ENCODE peak calls at places on chromosomes 5 and 9, in seven cellular contexts. One of them, this sample, is unnamed.

GRCh38 chr5:171813813-171814212 is 28.2 kb downstream of the SMIM23 start:
- DNase-seq in GM12878: no peak
- DNase-seq in IMR-90: no peak
- DNase-seq in H1: no peak
- DNase-seq in HepG2: no peak
- DNase-seq in K562: no peak
- DNase-seq in HCT116: no peak
- DNase-seq in this sample: no peak

GRCh38 chr5:139838381-139839197 is 43.0 kb downstream of the PSD2 start:
- DNase-seq in GM12878: no peak
- DNase-seq in IMR-90: no peak
- DNase-seq in H1: no peak
- DNase-seq in HepG2: no peak
- DNase-seq in K562: no peak
- DNase-seq in HCT116: no peak
- DNase-seq in this sample: no peak

GRCh38 chr5:171314728-171315385 is 5.8 kb downstream of the TLX3 start:
- DNase-seq in GM12878: no peak
- DNase-seq in IMR-90: no peak
- DNase-seq in H1: no peak
- DNase-seq in HepG2: no peak
- DNase-seq in K562: no peak
- DNase-seq in HCT116: no peak
- DNase-seq in this sample: no peak

GRCh38 chr9:136675477-136676296 is 11.6 kb downstream of the AGPAT2 start:
- DNase-seq in GM12878: no peak
- DNase-seq in IMR-90: no peak
- DNase-seq in H1: no peak
- DNase-seq in HepG2: no peak
- DNase-seq in K562: no peak
- DNase-seq in HCT116: no peak
- DNase-seq in this sample: no peak

GRCh38 chr9:112352209-112352608 is 18.8 kb upstream of the PTBP3 start:
- DNase-seq in GM12878: no peak
- DNase-seq in IMR-90: no peak
- DNase-seq in H1: no peak
- DNase-seq in HepG2: no peak
- DNase-seq in K562: no peak
- DNase-seq in HCT116: no peak
- DNase-seq in this sample: no peak

GRCh38 chr9:37390759-37391158 is 31.7 kb upstream of the GRHPR start:
- DNase-seq in GM12878: peak
- DNase-seq in IMR-90: no peak
- DNase-seq in H1: peak
- DNase-seq in HepG2: peak
- DNase-seq in K562: peak
- DNase-seq in HCT116: peak
- DNase-seq in this sample: no peak

GRCh38 chr5:40606077-40606765 is 73.5 kb upstream of the PTGER4 start:
- DNase-seq in GM12878: no peak
- DNase-seq in IMR-90: no peak
- DNase-seq in H1: no peak
- DNase-seq in HepG2: no peak
- DNase-seq in K562: no peak
- DNase-seq in HCT116: no peak
- DNase-seq in this sample: no peak

GRCh38 chr9:136728548-136729123 is 14.1 kb downstream of the LCN10 start:
- DNase-seq in GM12878: no peak
- DNase-seq in IMR-90: peak
- DNase-seq in H1: no peak
- DNase-seq in HepG2: no peak
- DNase-seq in K562: peak
- DNase-seq in HCT116: no peak
- DNase-seq in this sample: no peak

GRCh38 chr9:97804059-97804365 is 49.0 kb upstream of the FOXE1 start:
- DNase-seq in GM12878: no peak
- DNase-seq in IMR-90: no peak
- DNase-seq in H1: no peak
- DNase-seq in HepG2: no peak
- DNase-seq in K562: no peak
- DNase-seq in HCT116: no peak
- DNase-seq in this sample: no peak

GRCh38 chr9:97803167-97804058 is 49.6 kb upstream of the FOXE1 start:
- DNase-seq in GM12878: no peak
- DNase-seq in IMR-90: peak
- DNase-seq in H1: no peak
- DNase-seq in HepG2: peak
- DNase-seq in K562: peak
- DNase-seq in HCT116: peak
- DNase-seq in this sample: peak

GRCh38 chr9:97806721-97807120 is 46.3 kb upstream of the FOXE1 start:
- DNase-seq in GM12878: no peak
- DNase-seq in IMR-90: no peak
- DNase-seq in H1: no peak
- DNase-seq in HepG2: no peak
- DNase-seq in K562: no peak
- DNase-seq in HCT116: no peak
- DNase-seq in this sample: no peak

GRCh38 chr9:97801180-97801579 is 51.8 kb upstream of the FOXE1 start:
- DNase-seq in GM12878: no peak
- DNase-seq in IMR-90: no peak
- DNase-seq in H1: no peak
- DNase-seq in HepG2: no peak
- DNase-seq in K562: no peak
- DNase-seq in HCT116: no peak
- DNase-seq in this sample: no peak

DNA sequence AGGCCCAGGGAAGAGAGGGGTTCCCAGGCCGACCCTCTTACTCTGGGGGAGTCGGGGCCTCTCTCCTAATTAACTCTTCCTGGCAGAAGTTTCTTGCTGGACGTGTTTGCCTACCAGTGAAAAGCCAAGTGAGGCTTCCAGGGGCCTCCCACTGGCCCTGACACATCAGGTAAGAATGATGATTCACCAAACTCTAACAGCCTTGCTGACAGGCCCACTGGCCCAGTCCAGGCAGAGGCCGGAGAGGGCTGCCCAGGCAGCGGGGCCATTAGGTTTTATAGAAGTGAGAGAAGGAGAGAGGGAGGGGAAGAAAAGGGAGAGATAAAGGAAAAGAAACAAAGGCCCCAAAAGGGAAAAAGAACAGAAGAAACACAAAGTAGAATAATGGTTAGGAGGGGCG is 50.8 kb upstream of the FOXE1 start:
- DNase-seq in GM12878: no peak
- DNase-seq in IMR-90: peak
- DNase-seq in H1: no peak
- DNase-seq in HepG2: peak
- DNase-seq in K562: no peak
- DNase-seq in HCT116: peak
- DNase-seq in this sample: peak
- TF ChIP-seq CEBPB in GM12878: no peak
- TF ChIP-seq CEBPB in IMR-90: no peak
- TF ChIP-seq CEBPB in H1: no peak
- TF ChIP-seq CEBPB in HepG2: no peak
- TF ChIP-seq CEBPB in K562: no peak
- TF ChIP-seq CEBPB in HCT116: no peak
- TF ChIP-seq CEBPB in this sample: no peak

GRCh38 chr9:128190516-128191405 is 611 bp downstream of the CIZ1 start:
- DNase-seq in GM12878: no peak
- DNase-seq in IMR-90: no peak
- DNase-seq in H1: no peak
- DNase-seq in HepG2: no peak
- DNase-seq in K562: peak
- DNase-seq in HCT116: no peak
- DNase-seq in this sample: no peak

GRCh38 chr9:128191406-128192046 is at the start of gene CIZ1:
- DNase-seq in GM12878: no peak
- DNase-seq in IMR-90: peak
- DNase-seq in H1: no peak
- DNase-seq in HepG2: peak
- DNase-seq in K562: peak
- DNase-seq in HCT116: peak
- DNase-seq in this sample: peak

GRCh38 chr9:128190013-128190412 is 1.4 kb downstream of the CIZ1 start:
- DNase-seq in GM12878: no peak
- DNase-seq in IMR-90: no peak
- DNase-seq in H1: no peak
- DNase-seq in HepG2: no peak
- DNase-seq in K562: no peak
- DNase-seq in HCT116: no peak
- DNase-seq in this sample: no peak

GRCh38 chr9:128193469-128194096 is 2.2 kb upstream of the CIZ1 start:
- DNase-seq in GM12878: no peak
- DNase-seq in IMR-90: no peak
- DNase-seq in H1: no peak
- DNase-seq in HepG2: no peak
- DNase-seq in K562: no peak
- DNase-seq in HCT116: no peak
- DNase-seq in this sample: no peak

DNA sequence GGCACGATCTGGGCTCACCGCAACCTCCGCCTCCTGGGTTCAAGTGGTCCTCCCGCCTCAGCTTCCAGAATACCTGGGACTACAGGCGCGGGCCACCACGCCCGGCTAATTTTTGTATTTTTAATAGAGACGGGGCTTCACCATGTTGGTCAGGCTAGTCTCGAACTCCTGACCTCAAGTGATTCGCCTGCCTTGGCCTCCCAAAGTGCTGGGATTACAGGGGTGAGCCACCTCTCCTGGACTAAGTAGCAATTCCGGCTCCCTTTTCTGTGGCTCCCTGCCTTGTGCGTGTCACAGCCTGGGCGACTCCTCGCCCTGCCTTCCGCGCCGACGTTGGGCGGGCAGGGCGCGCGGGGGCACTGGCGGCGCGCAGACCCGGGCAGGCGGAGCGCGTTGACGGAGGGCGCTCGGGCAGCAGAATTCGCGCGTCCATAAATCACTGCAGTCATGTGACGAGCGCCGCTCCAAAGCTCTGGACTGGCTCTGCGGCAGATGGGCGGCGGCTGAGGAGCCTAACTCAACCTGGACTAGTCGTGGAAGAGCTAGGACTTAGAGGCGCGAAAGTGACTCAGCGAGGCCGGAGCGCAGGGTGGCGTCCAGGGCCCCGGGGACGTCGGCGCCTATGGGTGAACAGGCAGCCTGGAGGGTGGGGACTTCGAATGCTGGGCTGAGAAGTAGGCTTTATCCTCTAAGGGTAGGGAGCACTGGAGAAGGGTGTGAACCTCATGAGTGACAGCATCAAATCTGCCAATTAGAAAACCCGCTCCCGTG is 1.4 kb upstream of the CIZ1 start:
- DNase-seq in GM12878: no peak
- DNase-seq in IMR-90: peak
- DNase-seq in H1: peak
- DNase-seq in HepG2: no peak
- DNase-seq in K562: peak
- DNase-seq in HCT116: peak
- DNase-seq in this sample: peak
- TF ChIP-seq RAD21 in GM12878: no peak
- TF ChIP-seq RAD21 in IMR-90: no peak
- TF ChIP-seq RAD21 in H1: peak
- TF ChIP-seq RAD21 in HepG2: no peak
- TF ChIP-seq RAD21 in K562: peak
- TF ChIP-seq RAD21 in HCT116: no peak
- TF ChIP-seq RAD21 in this sample: peak

GRCh38 chr9:19027825-19028224 is 5.2 kb downstream of the SAXO1 start:
- DNase-seq in GM12878: no peak
- DNase-seq in IMR-90: no peak
- DNase-seq in H1: no peak
- DNase-seq in HepG2: no peak
- DNase-seq in K562: no peak
- DNase-seq in HCT116: no peak
- DNase-seq in this sample: no peak

GRCh38 chr9:19026375-19026774 is 6.6 kb downstream of the SAXO1 start:
- DNase-seq in GM12878: no peak
- DNase-seq in IMR-90: no peak
- DNase-seq in H1: no peak
- DNase-seq in HepG2: no peak
- DNase-seq in K562: no peak
- DNase-seq in HCT116: no peak
- DNase-seq in this sample: no peak

GRCh38 chr9:19032411-19032810 is 598 bp downstream of the SAXO1 start:
- DNase-seq in GM12878: no peak
- DNase-seq in IMR-90: no peak
- DNase-seq in H1: no peak
- DNase-seq in HepG2: no peak
- DNase-seq in K562: no peak
- DNase-seq in HCT116: no peak
- DNase-seq in this sample: no peak

GRCh38 chr9:19030899-19031298 is 2.1 kb downstream of the SAXO1 start:
- DNase-seq in GM12878: no peak
- DNase-seq in IMR-90: peak
- DNase-seq in H1: no peak
- DNase-seq in HepG2: no peak
- DNase-seq in K562: no peak
- DNase-seq in HCT116: no peak
- DNase-seq in this sample: no peak

DNA sequence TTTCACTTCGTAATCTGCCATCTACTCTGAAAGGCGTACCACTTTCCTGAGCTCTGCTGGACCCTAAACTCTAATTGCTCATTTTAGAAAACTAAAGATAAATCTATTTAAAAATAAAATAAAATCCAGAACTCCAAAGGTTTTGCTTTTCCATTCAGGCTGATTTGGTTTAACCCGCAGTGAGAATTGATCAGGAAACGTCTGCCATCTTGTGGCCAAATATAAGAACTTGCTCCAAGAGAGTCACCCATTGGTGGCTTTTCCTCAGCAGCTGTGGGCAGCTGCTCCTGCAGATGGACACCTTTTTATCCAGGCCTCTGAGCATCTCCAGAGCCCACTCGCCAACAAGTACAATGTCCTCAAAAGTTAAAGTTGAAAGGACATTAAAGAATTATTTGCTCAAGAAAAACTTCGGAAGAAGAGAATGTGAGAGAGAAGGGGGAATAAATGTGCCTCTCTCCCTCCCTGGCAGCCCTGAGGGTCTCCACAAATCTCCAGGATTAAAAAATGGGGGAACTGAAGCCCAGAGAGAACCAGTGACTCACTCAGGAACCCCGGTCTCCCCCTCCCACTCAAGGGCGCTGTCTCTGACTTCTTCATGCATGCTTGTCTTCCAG is 4.1 kb downstream of the SAXO1 start:
- DNase-seq in GM12878: no peak
- DNase-seq in IMR-90: peak
- DNase-seq in H1: no peak
- DNase-seq in HepG2: peak
- DNase-seq in K562: peak
- DNase-seq in HCT116: peak
- DNase-seq in this sample: peak
- TF ChIP-seq CEBPB in GM12878: no peak
- TF ChIP-seq CEBPB in IMR-90: no peak
- TF ChIP-seq CEBPB in H1: no peak
- TF ChIP-seq CEBPB in HepG2: no peak
- TF ChIP-seq CEBPB in K562: no peak
- TF ChIP-seq CEBPB in HCT116: no peak
- TF ChIP-seq CEBPB in this sample: no peak

DNA sequence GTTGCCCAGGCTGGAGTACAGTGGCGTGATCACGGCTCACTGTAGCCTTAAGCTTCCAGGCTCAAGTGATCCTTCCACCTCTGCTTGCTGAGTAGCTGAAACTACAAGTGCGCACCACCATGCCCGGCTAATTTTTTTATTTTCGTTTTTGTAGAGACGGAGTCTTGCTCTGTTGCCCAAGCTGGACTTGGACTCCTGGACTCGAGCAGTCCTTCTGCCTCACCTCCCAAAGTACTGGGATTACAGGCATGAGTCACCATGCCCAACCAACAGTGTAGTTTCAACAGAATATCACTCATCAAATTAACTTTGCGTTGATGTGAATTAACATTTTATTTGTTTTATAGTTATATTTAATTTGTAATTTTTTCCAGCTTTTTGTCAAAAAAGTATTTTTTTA is 45.3 kb downstream of the WDR70 start:
- DNase-seq in GM12878: no peak
- DNase-seq in IMR-90: no peak
- DNase-seq in H1: no peak
- DNase-seq in HepG2: no peak
- DNase-seq in K562: no peak
- DNase-seq in HCT116: no peak
- DNase-seq in this sample: no peak
- TF ChIP-seq RAD21 in GM12878: no peak
- TF ChIP-seq RAD21 in IMR-90: no peak
- TF ChIP-seq RAD21 in H1: no peak
- TF ChIP-seq RAD21 in HepG2: no peak
- TF ChIP-seq RAD21 in K562: no peak
- TF ChIP-seq RAD21 in HCT116: no peak
- TF ChIP-seq RAD21 in this sample: no peak

This sample was measured in A549.